ENCODE peak calls at places on chromosomes 11 and 22, in six cellular contexts. B is AG04450, G is PC-3, F is H7, U is tibial nerve, I is K562. L is an unnamed sample. For H3K27me3, the result is how much of the 10 kb centered on the place peaks cover.

GRCh38 chr22:25054943-25055511 is 102.5 kb downstream of the KIAA1671 start:
- DNase-seq in B (no peak), G (no peak), F (no peak), U (peak), I (no peak), L (no peak)

GRCh38 chr11:17753153-17753552 is 18.6 kb downstream of the KCNC1 start:
- DNase-seq in B (no peak), G (no peak), F (no peak), U (no peak), I (no peak), L (no peak)

GRCh38 chr22:42284230-42284591 is 13.8 kb upstream of the TCF20 start:
- DNase-seq in B (no peak), G (no peak), F (no peak), U (no peak), I (no peak), L (no peak)

GRCh38 chr11:75823415-75823814 is 8.4 kb downstream of the UVRAG start:
- DNase-seq in B (no peak), G (no peak), F (no peak), U (no peak), I (no peak), L (no peak)

GRCh38 chr11:105297463-105297862 is 157.9 kb upstream of the CARD18 start:
- DNase-seq in B (no peak), G (peak), F (no peak), U (no peak), I (no peak), L (peak)

GRCh38 chr11:57556041-57556440 is 11.4 kb downstream of the UBE2L6 start:
- DNase-seq in B (no peak), G (peak), F (no peak), U (no peak), I (peak), L (no peak)

GRCh38 chr11:10602945-10603344 is 34.5 kb upstream of the LYVE1 start:
- DNase-seq in B (no peak), G (no peak), F (peak), U (no peak), I (no peak), L (no peak)

GRCh38 chr22:22738959-22739585 is 94.7 kb downstream of the GGTLC2 start:
- DNase-seq in B (no peak), G (no peak), F (no peak), U (no peak), I (no peak), L (no peak)

GRCh38 chr11:111101836-111102235 is 143.7 kb upstream of the POU2AF2 start:
- DNase-seq in B (no peak), G (no peak), F (no peak), U (no peak), I (no peak), L (no peak)

GRCh38 chr22:18056802-18057474 is 20.9 kb upstream of the PEX26 start:
- DNase-seq in B (no peak), G (no peak), F (no peak), U (no peak), I (no peak), L (peak)

GRCh38 chr11:28759311-28759710 is 651.1 kb downstream of the METTL15 start:
- DNase-seq in B (no peak), G (peak), F (peak), U (no peak), I (no peak), L (peak)

GRCh38 chr11:84381666-84382065 is 1095.5 kb upstream of the CCDC90B start:
- DNase-seq in B (no peak), G (no peak), F (no peak), U (no peak), I (no peak), L (no peak)

GRCh38 chr11:101128571-101129202 is 926 bp downstream of the PGR start:
- DNase-seq in B (no peak), G (no peak), F (peak), U (no peak), I (peak), L (no peak)

GRCh38 chr22:23520875-23521441 is 59.1 kb downstream of the IGLL1 start:
- DNase-seq in B (no peak), G (no peak), F (peak), U (peak), I (peak), L (no peak)

GRCh38 chr22:27046126-27046525 is 388.7 kb downstream of the MIAT start:
- DNase-seq in B (no peak), G (no peak), F (no peak), U (no peak), I (no peak), L (no peak)

GRCh38 chr22:23834830-23835772 is 3.7 kb downstream of the DERL3 start:
- DNase-seq in B (no peak), G (no peak), F (peak), U (no peak), I (no peak), L (no peak)

GRCh38 chr11:8913961-8914660 is 3.1 kb downstream of the AKIP1 start:
- DNase-seq in B (no peak), G (peak), F (peak), U (no peak), I (peak), L (peak)

GRCh38 chr22:20554824-20555223 is 47.4 kb downstream of the MED15 start:
- DNase-seq in B (no peak), G (no peak), F (no peak), U (no peak), I (no peak), L (no peak)

DNA sequence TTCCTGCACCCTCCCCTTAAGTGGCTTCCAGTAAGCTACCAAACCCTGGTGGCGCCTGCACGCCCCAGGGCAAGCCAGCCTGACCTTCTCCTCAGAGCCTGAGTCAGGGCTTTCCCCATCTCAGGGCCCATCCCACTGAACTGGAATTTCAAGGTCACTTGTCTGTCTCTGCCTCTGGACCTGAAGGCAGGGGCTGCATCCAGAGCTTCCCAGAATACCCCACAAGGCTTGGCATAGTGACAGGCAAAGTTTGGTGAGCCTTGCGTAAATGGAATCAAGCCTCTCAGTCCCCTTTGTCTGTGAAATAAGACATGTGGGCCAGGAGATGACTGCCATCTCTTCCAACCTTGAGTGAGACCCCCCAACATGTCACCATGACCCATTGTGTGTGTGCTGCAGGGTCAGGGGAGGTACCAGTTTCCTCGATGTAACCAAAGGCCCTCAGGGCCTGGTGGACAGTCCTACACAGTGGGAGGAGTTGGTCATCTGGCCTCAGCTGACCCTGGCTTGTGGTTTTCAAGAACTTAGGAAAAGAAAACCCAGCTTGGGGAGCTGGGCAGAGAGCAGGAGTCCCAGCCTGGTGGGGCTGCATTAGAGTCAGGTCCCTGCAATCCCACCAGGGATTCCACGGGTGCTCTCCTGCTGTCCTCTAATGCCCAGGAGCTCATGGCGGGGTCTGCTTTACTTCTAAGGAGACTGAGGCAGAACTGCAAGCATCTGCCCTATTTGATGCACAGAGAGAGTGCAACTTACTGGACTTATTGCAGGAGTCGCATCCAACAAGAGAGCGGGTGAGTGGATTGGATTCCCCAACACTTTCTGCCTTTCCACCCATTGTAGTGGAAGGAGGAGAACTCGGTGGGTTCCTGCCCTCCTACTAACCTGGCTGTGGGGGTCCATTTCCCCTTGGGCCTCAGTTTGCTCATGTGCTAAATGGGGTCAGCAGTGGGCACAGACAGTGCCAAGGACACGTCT is 8.8 kb downstream of the ALX4 start:
- DNase-seq in B (no peak), G (no peak), F (no peak), U (no peak), I (no peak), L (no peak)
- H3K27me3 ChIP-seq in B (half or more), G (under half), F (half or more), U (half or more), I (under half), L (under half)

GRCh38 chr11:640021-640706 is 3.1 kb downstream of the DRD4 start:
- DNase-seq in B (no peak), G (no peak), F (peak), U (no peak), I (no peak), L (no peak)
- H3K27me3 ChIP-seq in B (under half), G (under half), F (under half), U (under half), I (under half), L (under half)

DNA sequence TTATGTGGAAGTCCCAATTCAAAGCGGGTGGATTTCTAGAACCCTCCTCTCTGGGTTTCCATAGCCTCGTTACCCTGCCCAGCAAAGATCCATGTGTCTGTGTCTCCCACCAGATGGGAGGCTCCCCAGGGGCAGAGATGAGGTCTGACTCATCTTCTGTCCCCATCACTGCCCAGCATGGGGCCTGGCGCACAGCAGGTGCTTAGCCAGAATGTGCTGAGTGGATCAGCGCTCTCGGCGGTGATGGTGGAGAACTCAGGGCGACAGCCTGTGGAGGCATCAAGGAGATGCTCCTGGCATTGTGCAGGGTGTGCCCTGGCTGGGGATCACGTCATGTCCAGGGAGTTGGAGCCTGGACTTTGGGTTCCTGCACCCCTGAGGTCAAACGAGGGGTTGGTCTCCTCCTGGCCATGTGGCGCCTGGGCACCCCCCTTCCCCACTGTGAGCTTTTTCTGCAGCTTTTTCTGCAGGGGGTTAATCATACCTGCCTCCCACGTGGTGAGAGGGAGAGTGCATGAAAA is 46.1 kb upstream of the RFPL3 start:
- DNase-seq in B (no peak), G (no peak), F (no peak), U (no peak), I (no peak), L (no peak)
- H3K27me3 ChIP-seq in B (under half), G (under half), F (under half), U (under half), I (under half), L (under half)

GRCh38 chr22:45880091-45880651 is 96.8 kb downstream of the WNT7B start:
- DNase-seq in B (no peak), G (no peak), F (peak), U (no peak), I (no peak), L (no peak)

GRCh38 chr22:45879552-45879949 is 97.4 kb downstream of the WNT7B start:
- DNase-seq in B (no peak), G (no peak), F (peak), U (no peak), I (no peak), L (no peak)

GRCh38 chr22:45878051-45878764 is 98.8 kb downstream of the WNT7B start:
- DNase-seq in B (no peak), G (no peak), F (peak), U (peak), I (no peak), L (no peak)

GRCh38 chr22:45877651-45878050 is 99.3 kb downstream of the WNT7B start:
- DNase-seq in B (no peak), G (no peak), F (peak), U (peak), I (no peak), L (no peak)

DNA sequence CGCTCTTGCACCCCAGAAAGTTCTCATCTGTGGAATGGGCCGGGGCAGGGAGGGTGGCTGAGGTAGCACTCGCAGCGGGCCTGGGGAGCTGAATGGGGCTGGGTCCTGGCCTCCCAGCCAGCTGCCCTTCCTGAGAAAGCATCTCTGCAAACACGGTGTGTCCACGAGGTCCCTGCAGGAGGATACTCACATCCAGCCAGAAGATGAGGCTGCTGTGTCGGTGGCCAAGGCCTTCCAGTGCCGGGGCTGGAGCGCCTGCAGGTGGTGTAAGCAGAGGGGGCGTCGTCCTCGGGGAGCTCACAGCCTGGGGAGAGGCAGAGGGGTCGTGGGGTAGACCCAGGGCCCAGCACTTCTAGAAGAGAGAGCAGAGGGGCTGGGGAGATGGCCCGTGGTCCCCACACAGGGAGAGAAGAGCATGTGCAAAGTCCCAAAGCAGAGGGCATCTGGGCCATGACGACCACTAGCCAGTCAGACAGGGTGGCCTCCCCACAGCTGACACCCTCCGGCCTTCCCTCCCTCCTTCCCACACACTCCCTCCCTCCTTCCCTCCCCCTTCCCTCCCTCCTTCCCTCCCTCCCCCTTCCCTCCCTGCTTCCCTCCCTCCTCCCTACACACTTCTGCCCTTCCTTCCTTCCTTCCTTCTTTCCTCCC is 97.9 kb downstream of the WNT7B start:
- DNase-seq in B (no peak), G (no peak), F (peak), U (no peak), I (no peak), L (no peak)
- H3K27me3 ChIP-seq in B (half or more), G (under half), F (under half), U (half or more), I (under half), L (under half)

GRCh38 chr11:69727266-69727665 is 23.4 kb upstream of the FGF19 start:
- DNase-seq in B (no peak), G (no peak), F (no peak), U (no peak), I (no peak), L (no peak)

GRCh38 chr11:69729252-69729651 is 25.4 kb upstream of the FGF19 start:
- DNase-seq in B (no peak), G (no peak), F (no peak), U (no peak), I (no peak), L (no peak)

GRCh38 chr11:69730500-69730899 is 26.7 kb upstream of the FGF19 start:
- DNase-seq in B (no peak), G (no peak), F (peak), U (no peak), I (no peak), L (no peak)

GRCh38 chr11:69726019-69726418 is 22.2 kb upstream of the FGF19 start:
- DNase-seq in B (no peak), G (no peak), F (no peak), U (no peak), I (no peak), L (no peak)

GRCh38 chr11:69726481-69726880 is 22.7 kb upstream of the FGF19 start:
- DNase-seq in B (no peak), G (no peak), F (peak), U (no peak), I (no peak), L (no peak)
- H3K27me3 ChIP-seq in B (under half), G (under half), F (under half), U (under half), I (under half), L (under half)

GRCh38 chr11:120064341-120064740 is 73.6 kb downstream of the TRIM29 start:
- DNase-seq in B (no peak), G (no peak), F (no peak), U (no peak), I (no peak), L (no peak)

GRCh38 chr11:120061761-120062560 is 76.0 kb downstream of the TRIM29 start:
- DNase-seq in B (no peak), G (no peak), F (peak), U (no peak), I (no peak), L (no peak)

GRCh38 chr11:120065176-120065575 is 72.7 kb downstream of the TRIM29 start:
- DNase-seq in B (no peak), G (no peak), F (no peak), U (no peak), I (no peak), L (no peak)

GRCh38 chr11:120062561-120062930 is 75.4 kb downstream of the TRIM29 start:
- DNase-seq in B (no peak), G (no peak), F (no peak), U (no peak), I (no peak), L (no peak)

GRCh38 chr11:120063686-120064340 is 74.1 kb downstream of the TRIM29 start:
- DNase-seq in B (no peak), G (no peak), F (no peak), U (no peak), I (no peak), L (no peak)
- H3K27me3 ChIP-seq in B (under half), G (half or more), F (under half), U (under half), I (under half), L (under half)

GRCh38 chr22:37358386-37358785 is 68.9 kb downstream of the ELFN2 start:
- DNase-seq in B (no peak), G (no peak), F (no peak), U (no peak), I (no peak), L (no peak)

GRCh38 chr22:37358917-37359316 is 68.4 kb downstream of the ELFN2 start:
- DNase-seq in B (no peak), G (no peak), F (peak), U (no peak), I (no peak), L (no peak)

GRCh38 chr22:37355174-37355573 is 72.1 kb downstream of the ELFN2 start:
- DNase-seq in B (no peak), G (no peak), F (peak), U (no peak), I (no peak), L (no peak)

GRCh38 chr22:37357471-37357870 is 69.8 kb downstream of the ELFN2 start:
- DNase-seq in B (no peak), G (no peak), F (no peak), U (no peak), I (no peak), L (no peak)

DNA sequence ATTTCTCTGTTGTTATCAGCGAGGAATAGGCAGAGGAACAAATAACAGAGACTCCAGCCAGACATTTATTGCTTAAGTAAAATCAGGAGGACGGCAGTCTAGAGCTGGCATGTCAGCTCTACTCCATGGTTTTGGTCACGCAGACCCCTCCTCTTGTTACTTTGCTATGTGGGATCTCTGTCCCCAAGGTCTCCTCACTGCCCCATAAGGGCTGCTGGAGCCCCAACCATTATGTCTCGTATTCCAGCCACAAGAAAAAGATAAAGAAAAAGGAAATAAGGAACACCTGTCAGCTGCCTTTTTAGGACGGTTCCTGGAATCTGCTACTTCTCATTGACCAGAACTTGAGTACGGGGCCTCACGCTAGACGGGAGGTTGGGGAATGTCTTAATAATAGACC is 70.4 kb downstream of the ELFN2 start:
- DNase-seq in B (no peak), G (peak), F (no peak), U (no peak), I (no peak), L (no peak)
- H3K27me3 ChIP-seq in B (under half), G (under half), F (under half), U (under half), I (under half), L (under half)

GRCh38 chr11:118151421-118151820 is 1.2 kb downstream of the SCN4B start:
- DNase-seq in B (no peak), G (peak), F (no peak), U (no peak), I (no peak), L (no peak)
- H3K27me3 ChIP-seq in B (half or more), G (half or more), F (half or more), U (half or more), I (under half), L (under half)

L was measured in mammary epithelial cell.